ENCODE peak calls at places on chromosomes 1 and 21, in eight cellular contexts. Z is RWPE2; B is CD8-positive, alpha-beta memory T cell; U is GM23248; S is stomach; E is left ventricle myocardium inferior; D is OCI-LY7; A is Panc1. R is an unnamed sample. For H3K36me3, the result is how much of the 10 kb centered on the place peaks cover.

GRCh38 chr1:31627301-31627929 is 9.9 kb downstream of the HCRTR1 start:
- DNase-seq in U (no peak), D (no peak), A (no peak), S (peak), E (peak), B (no peak), Z (no peak), R (peak)

GRCh38 chr1:5580926-5581325 is 411.3 kb downstream of the NPHP4 start:
- DNase-seq in A (no peak), E (no peak), D (no peak), U (no peak), S (no peak), B (no peak), Z (no peak), R (no peak)

GRCh38 chr1:29743264-29743663 is 506.9 kb downstream of the PTPRU start:
- DNase-seq in Z (peak), A (no peak), D (no peak), U (no peak), E (no peak), S (no peak), B (no peak), R (no peak)

GRCh38 chr1:108877324-108877812 is 583 bp downstream of the GPSM2 start:
- DNase-seq in B (no peak), U (peak), Z (no peak), S (no peak), E (no peak), D (peak), A (no peak), R (no peak)

GRCh38 chr1:195325181-195325580 is 1283.1 kb downstream of the KCNT2 start:
- DNase-seq in D (no peak), Z (no peak), U (no peak), S (no peak), A (no peak), E (no peak), B (no peak), R (peak)

GRCh38 chr1:100151679-100152078 is 18.7 kb downstream of the TRMT13 start:
- DNase-seq in D (no peak), U (no peak), E (no peak), B (no peak), Z (no peak), A (no peak), S (no peak), R (no peak)

GRCh38 chr1:76933847-76934657 is 66.8 kb downstream of the ST6GALNAC5 start:
- DNase-seq in A (no peak), D (no peak), E (no peak), Z (no peak), B (no peak), U (no peak), S (no peak), R (no peak)

GRCh38 chr21:44437696-44438431 is 17.4 kb upstream of the LRRC3 start:
- DNase-seq in Z (peak), D (no peak), A (no peak), U (no peak), E (no peak), S (no peak), B (no peak), R (peak)

GRCh38 chr1:71770121-71770520 is 512.2 kb downstream of the NEGR1 start:
- DNase-seq in Z (no peak), A (no peak), U (peak), S (no peak), D (no peak), E (no peak), B (no peak), R (no peak)

GRCh38 chr1:33163621-33164071 is 18.2 kb downstream of the TRIM62 start:
- DNase-seq in Z (no peak), U (no peak), E (no peak), B (no peak), D (no peak), S (no peak), A (no peak), R (no peak)

GRCh38 chr1:15937146-15937545 is 38.8 kb downstream of the ZBTB17 start:
- DNase-seq in U (no peak), A (no peak), B (no peak), S (peak), E (no peak), D (no peak), Z (no peak), R (no peak)

GRCh38 chr1:94777281-94777680 is 42.9 kb upstream of the SLC44A3 start:
- DNase-seq in E (no peak), A (no peak), D (no peak), B (no peak), U (no peak), Z (no peak), S (no peak), R (no peak)

GRCh38 chr1:56123421-56123820 is 455.9 kb downstream of the PLPP3 start:
- DNase-seq in B (no peak), Z (no peak), S (no peak), A (no peak), D (no peak), U (peak), E (no peak), R (no peak)

GRCh38 chr1:23719162-23719820 is 24.0 kb upstream of the ELOA start:
- DNase-seq in E (no peak), A (no peak), S (peak), D (no peak), Z (no peak), U (no peak), B (no peak), R (no peak)

GRCh38 chr1:88763649-88764406 is 79.8 kb downstream of the PKN2 start:
- DNase-seq in B (no peak), E (no peak), A (no peak), D (no peak), Z (no peak), U (peak), S (no peak), R (no peak)

GRCh38 chr1:100757946-100758345 is 38.4 kb downstream of the VCAM1 start:
- DNase-seq in U (no peak), B (no peak), D (no peak), S (no peak), A (no peak), E (peak), Z (no peak), R (no peak)

GRCh38 chr1:161999318-162000052 is 24.2 kb downstream of the OLFML2B start:
- DNase-seq in B (no peak), Z (no peak), U (no peak), E (no peak), S (no peak), D (no peak), A (no peak), R (no peak)

GRCh38 chr1:97668945-97669344 is 251.9 kb downstream of the DPYD start:
- DNase-seq in S (no peak), A (peak), Z (no peak), U (peak), D (no peak), E (no peak), B (no peak), R (no peak)

GRCh38 chr1:151013518-151013917 is 5.3 kb downstream of the PRUNE1 start:
- DNase-seq in A (no peak), Z (no peak), B (no peak), E (no peak), D (no peak), S (peak), U (no peak), R (no peak)

GRCh38 chr1:39295901-39296300 is 91.4 kb downstream of the MACF1 start:
- DNase-seq in U (peak), D (no peak), S (no peak), E (no peak), Z (no peak), A (no peak), B (no peak), R (no peak)

GRCh38 chr1:54498383-54499096 is 49.5 kb upstream of the ACOT11 start:
- DNase-seq in Z (no peak), A (no peak), U (no peak), E (no peak), S (no peak), B (no peak), D (no peak), R (no peak)

GRCh38 chr1:8969937-8970336 is 24.3 kb downstream of the CA6 start:
- DNase-seq in B (no peak), D (no peak), S (no peak), Z (no peak), E (no peak), U (no peak), A (no peak), R (no peak)

DNA sequence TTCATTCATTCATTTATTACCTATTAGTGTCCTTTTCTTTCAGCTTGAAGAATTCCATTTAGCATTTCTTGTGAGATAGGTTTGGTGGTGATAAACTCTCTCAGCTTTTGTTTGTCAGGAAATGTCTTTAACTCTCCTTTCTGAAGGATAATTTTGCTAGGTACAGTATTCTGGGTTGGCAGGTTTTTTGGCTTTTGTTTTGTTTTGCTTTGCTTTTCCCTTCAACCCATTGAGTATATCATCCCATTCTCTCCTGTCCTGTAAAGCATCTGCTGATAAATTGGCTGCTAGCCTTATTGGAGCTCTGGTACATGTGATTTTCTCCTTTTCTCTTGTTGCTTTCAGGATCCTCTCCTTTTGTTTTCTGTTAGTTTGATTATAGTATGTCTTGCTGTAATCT is 47.0 kb upstream of the RGS4 start:
- DNase-seq in S (no peak), U (no peak), B (no peak), D (no peak), Z (no peak), E (no peak), A (no peak), R (no peak)
- H3K36me3 ChIP-seq in S (under half), U (under half), B (under half), D (under half), Z (under half), E (under half), A (under half), R (under half)

DNA sequence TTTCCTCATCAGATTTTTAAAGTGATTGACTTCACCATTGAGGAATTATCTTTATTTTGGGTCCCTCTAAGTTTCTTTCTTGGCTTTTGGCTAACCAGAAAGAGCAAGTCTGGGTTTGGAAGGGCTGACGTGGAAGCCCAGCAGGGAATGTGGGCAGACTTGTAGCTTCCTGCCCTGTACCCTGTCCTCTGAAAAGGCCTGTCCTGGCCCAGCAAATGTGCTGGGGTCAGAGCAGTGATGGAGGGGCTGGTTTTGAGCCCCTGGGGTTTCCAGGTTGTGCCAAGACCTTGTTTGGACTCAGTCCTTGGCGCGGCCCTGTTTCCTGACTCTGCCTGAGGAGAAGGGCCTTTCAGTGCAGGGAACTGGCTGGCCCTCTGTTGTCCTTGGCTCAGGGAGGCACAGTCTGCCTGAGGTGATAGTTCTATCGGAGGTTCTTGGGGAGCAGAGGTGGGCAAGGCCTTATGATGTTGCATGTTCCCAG is 72.1 kb downstream of the UCK2 start:
- DNase-seq in D (no peak), S (peak), E (no peak), U (peak), Z (no peak), A (no peak), B (no peak), R (no peak)
- H3K36me3 ChIP-seq in D (half or more), S (under half), E (under half), U (under half), Z (half or more), A (under half), B (under half), R (under half)

GRCh38 chr1:44619261-44619900 is 54.9 kb downstream of the TMEM53 start:
- DNase-seq in B (no peak), Z (no peak), U (peak), D (no peak), E (no peak), A (no peak), S (no peak), R (no peak)
- H3K36me3 ChIP-seq in B (under half), Z (under half), U (under half), D (under half), E (under half), A (under half), S (under half), R (under half)

GRCh38 chr1:21523297-21523813 is 14.1 kb downstream of the ALPL start:
- DNase-seq in E (no peak), U (no peak), S (no peak), A (no peak), D (no peak), B (no peak), Z (no peak), R (no peak)

GRCh38 chr1:21520899-21521716 is 11.9 kb downstream of the ALPL start:
- DNase-seq in Z (no peak), E (no peak), S (no peak), D (no peak), A (no peak), U (peak), B (no peak), R (no peak)

GRCh38 chr1:21524220-21524619 is 15.0 kb downstream of the ALPL start:
- DNase-seq in S (no peak), E (no peak), U (no peak), B (no peak), A (no peak), Z (no peak), D (no peak), R (no peak)

GRCh38 chr1:21521717-21522060 is 12.5 kb downstream of the ALPL start:
- DNase-seq in A (no peak), D (no peak), B (no peak), U (no peak), S (no peak), E (no peak), Z (no peak), R (no peak)

DNA sequence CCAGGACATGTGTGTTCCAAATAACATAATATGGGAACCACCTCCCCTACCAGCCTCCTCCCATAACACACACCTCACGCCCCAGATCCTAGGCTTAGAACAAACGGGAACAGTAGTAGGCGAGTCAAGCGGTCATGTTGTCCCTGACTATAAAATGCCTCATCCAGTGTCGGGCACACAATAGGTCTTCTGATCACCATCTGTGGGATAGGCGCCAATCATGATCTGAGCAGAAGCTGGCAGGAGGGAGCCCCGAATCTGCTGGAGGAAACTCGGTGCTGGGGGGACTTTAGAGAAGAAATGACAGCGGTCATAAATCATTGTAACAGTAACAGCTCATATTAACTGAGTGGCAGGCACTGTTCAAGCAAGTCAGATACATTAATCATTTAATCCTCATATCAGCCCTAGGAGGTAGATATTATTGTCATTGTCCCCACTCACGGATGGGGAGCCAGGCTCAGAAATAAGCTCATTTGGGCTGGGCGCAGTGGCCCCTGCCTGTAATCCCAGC is 13.4 kb downstream of the ALPL start:
- DNase-seq in E (no peak), S (no peak), Z (no peak), D (no peak), U (no peak), B (no peak), A (no peak), R (no peak)
- H3K36me3 ChIP-seq in E (under half), S (under half), Z (under half), D (under half), U (under half), B (under half), A (under half), R (under half)